ENCODE peak calls at places on chromosomes 3 and 15, in four cellular contexts. F, C, Y and Z are unnamed samples.

GRCh38 chr3:134132961-134133360 is 103.2 kb upstream of the SLCO2A1 start:
- DNase-seq in C (no peak), Y (no peak), F (no peak), Z (no peak)

GRCh38 chr3:58536501-58537411 is at the start of gene ACOX2:
- DNase-seq in Y (peak), F (no peak), C (no peak), Z (no peak)

GRCh38 chr15:48331796-48332641 is 790 bp downstream of the DUT start:
- DNase-seq in F (peak), Y (peak), C (peak), Z (peak)

GRCh38 chr3:159766563-159767185 is 222.0 kb upstream of the IL12A start:
- DNase-seq in C (no peak), F (no peak), Y (no peak), Z (no peak)

GRCh38 chr3:100425321-100425720 is 24.0 kb downstream of the LNP1 start:
- DNase-seq in Y (no peak), C (no peak), F (no peak), Z (no peak)

GRCh38 chr3:122055215-122055614 is at the start of gene CD86:
- DNase-seq in F (no peak), C (no peak), Y (peak), Z (no peak)

GRCh38 chr3:84772841-84773240 is 185.9 kb upstream of the CADM2 start:
- DNase-seq in Y (no peak), C (peak), F (no peak), Z (no peak)

GRCh38 chr3:129503387-129504010 is 24.9 kb upstream of the RHO start:
- DNase-seq in Y (no peak), F (peak), C (no peak), Z (no peak)

GRCh38 chr3:168544097-168544957 is 448.6 kb upstream of the GOLIM4 start:
- DNase-seq in C (no peak), F (no peak), Y (no peak), Z (no peak)

GRCh38 chr3:122609798-122610559 is 32.5 kb downstream of the PARP15 start:
- DNase-seq in F (no peak), C (no peak), Y (no peak), Z (no peak)

GRCh38 chr3:174710622-174711021 is 148.5 kb upstream of the NAALADL2 start:
- DNase-seq in C (no peak), F (no peak), Y (no peak), Z (no peak)

GRCh38 chr3:94028093-94028837 is at the start of gene STX19:
- DNase-seq in Y (no peak), F (no peak), C (no peak), Z (no peak)
- H3K4me3 ChIP-seq in Y (peak), F (no peak), C (no peak), Z (peak)

DNA sequence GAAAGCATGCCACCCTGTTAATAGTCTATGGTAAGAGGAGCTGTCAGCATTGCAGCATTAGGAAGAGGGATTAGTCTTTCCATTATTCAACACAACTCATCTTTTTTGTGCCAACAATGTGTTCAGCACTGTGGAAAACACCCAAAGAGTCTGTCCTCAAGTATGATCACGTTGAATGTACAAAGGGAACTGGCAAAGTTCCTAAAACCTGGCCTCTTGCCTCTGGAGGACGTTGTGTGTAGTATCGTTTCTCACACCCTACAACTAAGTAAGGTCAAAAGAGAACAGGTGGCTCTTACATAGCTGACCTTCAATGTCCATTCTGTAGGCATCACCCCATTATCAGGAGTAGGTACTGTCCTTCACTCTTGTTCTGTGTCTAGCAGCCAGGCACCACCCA is 147.9 kb upstream of the THBS1 start:
- DNase-seq in C (no peak), Y (no peak), F (no peak), Z (no peak)
- TF ChIP-seq POLR2AphosphoS5 in C (no peak), Y (no peak), F (no peak), Z (no peak)

GRCh38 chr3:150412599-150413069 is 4.5 kb downstream of the TSC22D2 start:
- DNase-seq in Y (no peak), C (peak), F (no peak), Z (no peak)

GRCh38 chr3:150411106-150411460 is 3.0 kb downstream of the TSC22D2 start:
- DNase-seq in F (no peak), Y (no peak), C (no peak), Z (no peak)

GRCh38 chr3:150411971-150412370 is 3.9 kb downstream of the TSC22D2 start:
- DNase-seq in Y (no peak), C (no peak), F (no peak), Z (no peak)

GRCh38 chr3:150414273-150414672 is 6.2 kb downstream of the TSC22D2 start:
- DNase-seq in Y (no peak), C (peak), F (no peak), Z (no peak)

DNA sequence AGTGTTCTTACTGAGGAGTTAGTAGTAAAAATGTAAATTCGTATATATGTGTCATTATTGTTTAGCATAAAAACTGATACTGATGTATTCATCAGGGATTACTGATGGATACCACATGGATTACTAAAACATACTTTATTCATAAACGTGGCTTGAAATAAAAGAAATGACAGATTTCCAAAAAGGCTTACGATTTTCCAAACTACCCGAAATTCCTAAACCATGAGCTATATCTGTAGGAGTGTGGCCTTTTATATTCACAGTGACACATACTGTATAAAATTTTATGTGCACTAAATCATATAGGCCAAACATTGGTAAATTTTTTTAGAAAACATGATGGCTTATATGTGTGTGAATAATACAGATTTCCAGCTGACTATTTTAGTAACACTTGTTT is 6.9 kb downstream of the TSC22D2 start:
- DNase-seq in F (no peak), Y (no peak), C (no peak), Z (no peak)
- H3K4me3 ChIP-seq in F (peak), Y (peak), C (peak), Z (peak)

GRCh38 chr3:117629505-117629904 is 919.9 kb downstream of the TUSC7 start:
- DNase-seq in Y (no peak), C (no peak), F (no peak), Z (no peak)
- TF ChIP-seq POLR2AphosphoS5 in Y (no peak), C (no peak), F (no peak), Z (no peak)